ENCODE peak calls at places on chromosomes 3 and 15, in nine cellular contexts. C, W, S, H, X, K, N, I and E are unnamed samples.

GRCh38 chr3:159165972-159166371 is 364.1 kb downstream of the MFSD1 start:
- DNase-seq in I (no peak), K (no peak), H (no peak), S (no peak), N (no peak), X (no peak), W (no peak), C (no peak), E (no peak)

GRCh38 chr3:149441662-149442442 is 32.6 kb upstream of the TM4SF4 start:
- DNase-seq in X (no peak), H (no peak), C (no peak), S (no peak), K (no peak), W (no peak), N (peak; percentile 34), I (no peak), E (no peak)

GRCh38 chr3:31102196-31102879 is 207.9 kb upstream of the GADL1 start:
- DNase-seq in X (no peak), C (no peak), W (no peak), H (no peak), I (no peak), N (no peak), S (no peak), K (no peak), E (no peak)

GRCh38 chr3:7397097-7397496 is 536.2 kb downstream of the GRM7 start:
- DNase-seq in N (no peak), C (no peak), H (no peak), S (no peak), W (no peak), X (no peak), I (no peak), K (no peak), E (no peak)

GRCh38 chr15:40296561-40297230 is 11.0 kb downstream of the PLCB2 start:
- DNase-seq in K (no peak), H (no peak), I (no peak), N (no peak), C (no peak), W (no peak), S (no peak), X (no peak), E (no peak)

GRCh38 chr15:81189583-81190283 is 6.9 kb upstream of the IL16 start:
- DNase-seq in H (peak; percentile 87), S (no peak), C (peak; percentile 14), K (no peak), I (no peak), N (peak; percentile 96), X (no peak), W (peak; percentile 76), E (no peak)

GRCh38 chr3:106296111-106296510 is 427.3 kb upstream of the CBLB start:
- DNase-seq in S (no peak), H (no peak), K (no peak), X (no peak), N (no peak), C (no peak), W (no peak), I (no peak), E (no peak)

GRCh38 chr15:75043509-75044257 is 20.3 kb downstream of the PPCDC start:
- DNase-seq in I (peak; percentile 84), H (peak; percentile 99), S (no peak), W (peak; percentile 95), N (peak; percentile 100), K (no peak), C (peak; percentile 91), X (peak; percentile 87), E (no peak)

DNA sequence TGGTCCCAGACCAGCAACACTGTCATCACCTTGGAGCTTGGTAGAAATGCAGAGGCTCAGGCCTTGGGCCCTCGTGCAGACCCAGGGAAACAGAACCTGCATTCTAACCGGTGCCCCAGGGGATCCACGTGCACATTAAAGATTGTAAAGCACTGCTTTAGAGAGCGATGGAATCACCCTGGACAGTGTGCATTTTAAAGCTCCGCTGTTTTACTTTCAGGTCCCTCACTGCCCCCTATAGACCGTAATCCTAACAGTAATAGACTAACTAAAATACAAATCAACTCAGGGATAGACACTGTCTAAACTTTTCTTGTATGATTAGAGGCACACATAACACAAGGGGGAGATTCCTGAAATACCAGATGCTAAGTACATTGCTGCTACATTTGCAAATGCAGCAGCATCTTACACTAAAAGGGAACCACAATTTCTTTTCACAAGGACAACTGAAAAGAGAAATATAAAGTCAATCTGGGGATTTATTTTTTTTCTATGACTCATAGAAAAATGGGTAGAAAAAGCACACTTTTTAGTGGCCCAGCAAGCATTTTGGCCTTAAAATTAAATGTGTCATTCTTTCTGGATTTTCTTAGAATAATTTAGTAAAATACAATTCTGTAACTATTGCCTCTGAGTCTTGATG is 10.5 kb upstream of the SH3GL3 start:
- DNase-seq in H (no peak), S (no peak), X (peak; percentile 25), N (peak; percentile 63), K (no peak), I (no peak), W (no peak), C (no peak), E (no peak)
- TF ChIP-seq CTCF in H (no peak), S (peak; percentile 74), X (peak; percentile 52), N (peak; percentile 68), K (no peak), I (no peak), W (peak; percentile 8), C (peak; percentile 20), E (peak; percentile 43)

DNA sequence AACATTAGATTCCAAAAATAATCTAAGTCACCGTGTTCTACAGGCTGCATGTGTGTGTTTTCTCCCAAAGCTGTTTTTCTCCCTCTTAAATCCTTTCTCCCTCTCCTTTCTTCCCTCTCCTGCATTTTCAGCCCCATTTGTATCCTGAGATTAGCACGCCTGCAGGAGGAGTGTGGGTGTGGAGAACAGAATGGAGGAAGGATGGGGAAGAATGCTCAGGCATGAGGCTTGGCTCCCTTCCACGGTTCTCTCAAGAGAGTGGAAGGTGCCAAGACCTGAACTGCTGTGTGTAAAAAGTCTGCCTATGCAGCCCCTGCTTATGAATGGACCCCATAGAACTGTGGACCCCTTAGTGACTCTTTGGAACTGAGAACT is 285.6 kb upstream of the ROPN1 start:
- DNase-seq in W (peak; percentile 44), C (peak; percentile 34), N (no peak), X (no peak), K (no peak), H (no peak), I (peak; percentile 48), S (no peak), E (no peak)
- TF ChIP-seq CTCF in W (no peak), C (no peak), N (no peak), X (no peak), K (no peak), H (no peak), I (no peak), S (no peak), E (no peak)

GRCh38 chr3:37536799-37537311 is 324.8 kb upstream of the CTDSPL start:
- DNase-seq in W (no peak), C (no peak), S (no peak), N (no peak), H (no peak), I (no peak), X (no peak), K (no peak), E (no peak)

GRCh38 chr3:37532168-37532567 is 329.5 kb upstream of the CTDSPL start:
- DNase-seq in N (no peak), W (no peak), H (no peak), I (no peak), X (no peak), S (no peak), K (no peak), C (no peak), E (no peak)

GRCh38 chr3:37534940-37535339 is 326.7 kb upstream of the CTDSPL start:
- DNase-seq in I (no peak), S (no peak), K (no peak), C (no peak), H (no peak), X (no peak), W (no peak), N (no peak), E (no peak)

GRCh38 chr3:37537914-37538691 is 323.6 kb upstream of the CTDSPL start:
- DNase-seq in H (no peak), N (peak; percentile 27), C (no peak), S (no peak), I (no peak), X (no peak), K (no peak), W (peak; percentile 76), E (no peak)

DNA sequence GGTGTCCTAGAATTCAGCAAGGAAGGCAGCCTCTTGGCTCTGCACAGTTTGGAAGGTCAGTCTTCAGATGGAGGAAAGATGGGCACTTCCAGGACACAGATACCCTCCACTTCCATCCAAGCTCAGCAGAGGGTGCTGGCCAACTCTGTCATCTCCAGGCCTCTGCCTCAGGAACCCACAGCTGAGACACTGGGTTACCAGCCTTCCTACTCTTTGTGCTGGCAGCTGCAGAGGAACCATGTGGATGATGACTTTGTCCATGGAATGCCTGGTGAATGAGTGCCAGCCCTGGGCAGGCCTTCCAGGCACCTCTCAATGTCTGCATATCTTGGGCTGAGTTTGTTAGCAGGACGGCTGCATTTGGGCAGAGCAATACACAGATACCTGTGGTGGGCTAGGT is 325.6 kb upstream of the CTDSPL start:
- DNase-seq in S (no peak), W (no peak), C (no peak), H (peak; percentile 79), K (no peak), I (no peak), X (no peak), N (peak; percentile 7), E (no peak)
- TF ChIP-seq CTCF in S (no peak), W (no peak), C (no peak), H (peak; percentile 35), K (no peak), I (no peak), X (no peak), N (no peak), E (no peak)

GRCh38 chr3:100779475-100779874 is 70.2 kb downstream of the TFG start:
- DNase-seq in I (no peak), K (no peak), C (no peak), S (no peak), W (no peak), X (no peak), H (no peak), N (no peak), E (no peak)

GRCh38 chr3:100775669-100776068 is 66.4 kb downstream of the TFG start:
- DNase-seq in W (no peak), N (no peak), C (no peak), H (no peak), I (no peak), K (no peak), S (no peak), X (no peak), E (no peak)

GRCh38 chr3:100777271-100777670 is 68.0 kb downstream of the TFG start:
- DNase-seq in K (no peak), I (no peak), C (no peak), X (no peak), H (no peak), W (no peak), S (no peak), N (peak; percentile 59), E (no peak)

GRCh38 chr3:100776097-100776729 is 66.9 kb downstream of the TFG start:
- DNase-seq in I (no peak), W (no peak), C (no peak), H (no peak), S (no peak), X (no peak), N (no peak), K (no peak), E (no peak)

DNA sequence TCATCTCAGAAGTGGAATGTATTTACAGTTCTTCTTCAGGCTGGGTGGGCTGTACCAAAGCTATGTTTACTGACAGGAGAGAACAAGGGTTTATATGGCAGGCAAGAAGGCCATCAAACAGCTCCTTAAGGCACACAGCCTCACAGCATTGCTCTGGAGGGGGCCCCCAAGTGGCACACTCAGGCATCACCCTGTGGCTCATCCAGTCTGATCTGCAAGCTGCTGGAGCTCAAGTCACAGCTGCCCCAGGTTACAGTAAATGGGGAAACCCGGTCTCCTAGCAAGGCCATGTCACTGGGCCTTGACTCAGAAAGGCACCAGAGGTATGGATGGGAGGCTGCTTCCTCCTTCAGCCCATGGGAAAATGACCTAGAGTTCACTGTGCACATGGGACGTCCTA is 67.4 kb downstream of the TFG start:
- DNase-seq in C (no peak), K (no peak), X (peak; percentile 7), S (peak; percentile 67), I (no peak), H (no peak), N (no peak), W (no peak), E (no peak)
- TF ChIP-seq CTCF in C (no peak), K (no peak), X (no peak), S (peak; percentile 61), I (no peak), H (no peak), N (no peak), W (no peak), E (no peak)